ENCODE peak calls at places on chromosomes 2 and 18, in seven cellular contexts. D is endothelial cell of umbilical vein, W is brain microvascular endothelial cell, M is gastrocnemius medialis, B is GM23248, F is left lung, P is fibroblast of lung. Z is an unnamed sample.

GRCh38 chr2:178136321-178137025 is 24.2 kb downstream of the RBM45 start:
- DNase-seq in D (no peak), W (no peak), M (no peak), B (no peak), F (no peak), P (no peak), Z (no peak)

GRCh38 chr2:234156326-234156725 is 105.8 kb downstream of the SPP2 start:
- DNase-seq in D (no peak), W (no peak), M (no peak), B (no peak), F (no peak), P (no peak), Z (no peak)

GRCh38 chr2:214484239-214484638 is 73.4 kb downstream of the VWC2L start:
- DNase-seq in D (no peak), W (no peak), M (peak), B (no peak), F (no peak), P (no peak), Z (no peak)

GRCh38 chr2:215517391-215517790 is 81.5 kb upstream of the FN1 start:
- DNase-seq in D (no peak), W (no peak), M (no peak), B (no peak), F (no peak), P (no peak), Z (no peak)

GRCh38 chr2:208224802-208225201 is 30.1 kb downstream of the IDH1 start:
- DNase-seq in D (no peak), W (no peak), M (no peak), B (peak), F (no peak), P (no peak), Z (no peak)

GRCh38 chr2:30548386-30548785 is 101.3 kb downstream of the LCLAT1 start:
- DNase-seq in D (no peak), W (no peak), M (no peak), B (no peak), F (no peak), P (no peak), Z (no peak)

GRCh38 chr2:218086493-218086892 is 17.4 kb downstream of the RUFY4 start:
- DNase-seq in D (no peak), W (no peak), M (no peak), B (no peak), F (no peak), P (no peak), Z (no peak)

GRCh38 chr18:61333271-61333745 is at the start of gene CDH20:
- DNase-seq in D (no peak), W (no peak), M (no peak), B (no peak), F (peak), P (no peak), Z (no peak)

GRCh38 chr2:149329470-149330126 is 789 bp upstream of the LYPD6 start:
- DNase-seq in D (peak), W (peak), M (no peak), B (peak), F (peak), P (peak), Z (no peak)

GRCh38 chr2:223865124-223865523 is 27.7 kb upstream of the AP1S3 start:
- DNase-seq in D (no peak), W (no peak), M (no peak), B (no peak), F (no peak), P (no peak), Z (no peak)

GRCh38 chr2:54909006-54909405 is 141.2 kb downstream of the RTN4 start:
- DNase-seq in D (no peak), W (no peak), M (no peak), B (peak), F (no peak), P (peak), Z (no peak)

GRCh38 chr18:3590096-3590655 is 140.2 kb downstream of the TGIF1 start:
- DNase-seq in D (no peak), W (no peak), M (no peak), B (no peak), F (no peak), P (no peak), Z (no peak)

GRCh38 chr2:223725494-223725893 is 111.9 kb downstream of the AP1S3 start:
- DNase-seq in D (peak), W (peak), M (peak), B (peak), F (no peak), P (peak), Z (peak)

GRCh38 chr2:49026706-49027105 is 127.6 kb downstream of the FSHR start:
- DNase-seq in D (no peak), W (no peak), M (no peak), B (no peak), F (no peak), P (no peak), Z (no peak)

GRCh38 chr2:242085941-242086621 is 216.6 kb downstream of the RTP5 start:
- DNase-seq in D (no peak), W (no peak), M (peak), B (peak), F (no peak), P (peak), Z (peak)

GRCh38 chr2:242088471-242089212 is 219.1 kb downstream of the RTP5 start:
- DNase-seq in D (peak), W (peak), M (peak), B (peak), F (peak), P (peak), Z (peak)
- H3K27ac ChIP-seq in D (no peak), W (no peak), M (peak), B (no peak), F (no peak), P (peak), Z (peak)

DNA sequence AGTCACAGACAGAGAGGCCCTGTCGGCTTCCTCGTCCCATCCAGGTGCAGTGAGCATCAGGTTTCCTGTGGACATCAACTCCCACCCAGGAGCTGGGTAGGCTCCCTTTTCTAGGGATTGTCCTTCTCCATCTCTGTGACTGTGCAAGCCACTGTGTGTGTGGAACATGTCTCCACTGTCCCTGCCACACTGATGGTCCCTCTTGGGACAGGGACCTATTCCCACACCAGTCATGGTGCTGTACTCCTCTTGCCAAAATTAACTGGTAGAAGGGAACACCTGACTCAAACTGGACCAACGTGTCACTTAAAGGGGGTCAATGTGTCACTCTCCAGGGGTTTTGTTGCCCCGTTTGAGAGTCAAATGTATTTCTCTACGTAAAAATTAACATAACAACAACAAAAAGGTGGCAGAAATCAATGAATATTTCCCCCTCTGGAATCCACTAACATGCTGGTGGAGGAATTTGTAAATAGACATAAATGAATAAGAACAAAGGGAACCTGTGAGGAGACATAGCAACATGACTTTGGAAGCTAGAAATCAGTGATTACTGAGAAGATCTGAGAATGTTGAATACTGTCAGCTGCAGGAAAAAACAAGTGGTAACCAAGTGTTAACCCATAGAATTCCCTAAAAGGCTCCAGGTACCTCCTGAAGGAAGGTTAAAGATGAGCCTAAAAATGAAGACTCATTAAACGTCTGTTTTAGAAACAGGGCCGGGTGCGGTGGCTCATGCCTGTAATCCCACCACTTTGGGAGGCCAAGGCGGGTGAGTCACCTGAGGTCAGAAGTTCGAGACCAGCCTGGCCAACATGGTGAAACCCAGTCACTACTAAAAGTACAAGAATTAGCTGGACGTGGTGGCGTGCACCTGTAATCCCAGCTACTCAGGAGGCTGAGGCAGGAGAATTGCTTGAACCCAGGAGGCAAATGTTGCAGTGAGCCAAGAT is 40.4 kb downstream of the SH2D6 start:
- DNase-seq in D (no peak), W (no peak), M (no peak), B (peak), F (no peak), P (no peak), Z (no peak)
- H3K27ac ChIP-seq in D (no peak), W (no peak), M (no peak), B (peak), F (no peak), P (no peak), Z (no peak)

GRCh38 chr2:171957061-171957460 is 34.8 kb downstream of the HAT1 start:
- DNase-seq in D (no peak), W (no peak), M (no peak), B (peak), F (no peak), P (peak), Z (no peak)

GRCh38 chr2:171952748-171953147 is 30.5 kb downstream of the HAT1 start:
- DNase-seq in D (no peak), W (no peak), M (no peak), B (no peak), F (no peak), P (no peak), Z (no peak)

GRCh38 chr2:171956135-171956830 is 34.0 kb downstream of the HAT1 start:
- DNase-seq in D (no peak), W (no peak), M (no peak), B (no peak), F (no peak), P (peak), Z (no peak)

GRCh38 chr2:171952276-171952675 is 30.0 kb downstream of the HAT1 start:
- DNase-seq in D (no peak), W (no peak), M (no peak), B (no peak), F (no peak), P (no peak), Z (no peak)
- H3K27ac ChIP-seq in D (no peak), W (no peak), M (peak), B (no peak), F (no peak), P (no peak), Z (no peak)

GRCh38 chr2:58900664-58901063 is 659.5 kb upstream of the FANCL start:
- DNase-seq in D (no peak), W (no peak), M (no peak), B (no peak), F (no peak), P (no peak), Z (no peak)

GRCh38 chr2:58896600-58896999 is 655.5 kb upstream of the FANCL start:
- DNase-seq in D (no peak), W (peak), M (no peak), B (peak), F (no peak), P (peak), Z (no peak)

GRCh38 chr2:58895849-58896248 is 654.7 kb upstream of the FANCL start:
- DNase-seq in D (no peak), W (no peak), M (no peak), B (peak), F (no peak), P (no peak), Z (no peak)

GRCh38 chr2:58903427-58903826 is 662.3 kb upstream of the FANCL start:
- DNase-seq in D (no peak), W (no peak), M (no peak), B (no peak), F (no peak), P (no peak), Z (no peak)

GRCh38 chr2:58899692-58900091 is 658.6 kb upstream of the FANCL start:
- DNase-seq in D (no peak), W (peak), M (no peak), B (peak), F (no peak), P (peak), Z (no peak)
- H3K27ac ChIP-seq in D (no peak), W (no peak), M (no peak), B (peak), F (no peak), P (no peak), Z (no peak)

GRCh38 chr2:157428500-157429175 is 15.3 kb downstream of the CYTIP start:
- DNase-seq in D (no peak), W (no peak), M (no peak), B (no peak), F (no peak), P (no peak), Z (no peak)
- H3K27ac ChIP-seq in D (no peak), W (no peak), M (no peak), B (no peak), F (no peak), P (no peak), Z (no peak)

GRCh38 chr2:239318091-239318725 is 82.6 kb downstream of the HDAC4 start:
- DNase-seq in D (peak), W (no peak), M (no peak), B (no peak), F (no peak), P (no peak), Z (peak)
- H3K27ac ChIP-seq in D (no peak), W (no peak), M (peak), B (no peak), F (no peak), P (no peak), Z (peak)

GRCh38 chr2:58845011-58845410 is 603.9 kb upstream of the FANCL start:
- DNase-seq in D (no peak), W (no peak), M (no peak), B (no peak), F (no peak), P (no peak), Z (no peak)

DNA sequence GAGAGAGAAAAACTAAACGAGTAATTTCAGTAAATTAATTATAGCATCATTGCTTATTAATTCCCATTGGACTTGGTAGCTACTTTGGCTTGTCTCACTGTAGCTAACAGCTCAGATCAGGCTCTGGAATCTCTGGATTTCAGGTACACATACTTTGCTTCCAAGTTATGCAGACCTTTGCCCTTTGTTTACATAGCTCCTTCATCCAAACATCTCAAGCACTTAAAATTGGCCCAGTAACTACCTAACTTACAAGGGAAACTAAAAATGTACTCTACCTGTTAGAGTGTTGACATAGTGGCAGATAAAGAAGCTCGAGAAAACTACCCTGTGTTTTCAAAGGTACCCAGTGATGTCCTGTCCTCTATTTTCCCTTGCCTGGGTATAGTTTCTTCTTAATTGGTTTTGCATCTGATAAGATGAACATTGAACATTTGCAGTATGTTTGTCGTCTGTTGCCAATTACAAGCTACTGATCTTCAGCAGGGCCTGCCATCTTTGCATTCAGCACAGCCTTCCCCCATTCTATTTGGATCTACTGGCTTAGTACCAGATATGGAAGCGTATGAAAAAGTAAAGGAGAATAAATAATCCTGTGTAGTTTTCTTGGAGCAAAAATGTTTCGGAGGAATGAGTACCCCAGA is 601.5 kb upstream of the FANCL start:
- DNase-seq in D (no peak), W (no peak), M (no peak), B (no peak), F (no peak), P (no peak), Z (no peak)
- H3K27ac ChIP-seq in D (no peak), W (no peak), M (no peak), B (no peak), F (no peak), P (no peak), Z (no peak)

GRCh38 chr2:203894262-203894661 is 26.7 kb downstream of the CTLA4 start:
- DNase-seq in D (no peak), W (no peak), M (no peak), B (no peak), F (no peak), P (no peak), Z (no peak)
- H3K27ac ChIP-seq in D (no peak), W (no peak), M (no peak), B (no peak), F (no peak), P (no peak), Z (no peak)

DNA sequence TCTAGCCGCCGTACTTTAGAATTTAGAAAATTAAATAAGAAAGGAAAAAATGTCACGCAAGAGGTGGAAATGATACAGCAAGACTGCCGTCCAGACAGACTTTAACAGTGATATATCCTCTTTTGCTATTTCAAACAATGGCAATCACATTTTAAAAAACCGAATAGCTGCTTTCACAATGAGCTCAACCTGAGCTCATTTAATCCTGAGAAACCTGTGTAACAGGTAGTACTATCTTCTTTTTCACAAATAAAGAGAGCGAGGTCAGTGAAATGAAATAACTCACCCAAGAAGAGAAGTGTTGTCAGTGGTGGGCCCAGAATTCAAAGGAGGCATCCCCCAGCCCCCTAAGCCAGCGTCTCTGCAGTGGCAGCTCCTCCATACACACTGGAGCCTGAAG is 60.7 kb upstream of the DAPL1 start:
- DNase-seq in D (no peak), W (no peak), M (no peak), B (no peak), F (no peak), P (no peak), Z (no peak)
- H3K27ac ChIP-seq in D (no peak), W (no peak), M (no peak), B (no peak), F (no peak), P (no peak), Z (no peak)

Z was measured in tibial artery.